ENCODE peak calls at places on chromosomes 13 and 19, in eight cellular contexts. G is nephron progenitor cell; L is tibial nerve; F is dermis microvascular lymphatic vessel endothelial cell; P is stimulated activated CD8-positive, alpha-beta memory T cell treated with anti-CD3 and anti-CD28 coated beads, Interleukin-7, amount 100 ng/mL, for 4 hours; K is left ventricle myocardium inferior; M is frontal cortex; X is amygdala. H is an unnamed sample.

GRCh38 chr13:111153977-111154332 is 38.8 kb downstream of the ARHGEF7 start:
- DNase-seq in G (peak; percentile 71), L (peak; percentile 15), F (no peak), P (no peak), K (peak; percentile 49), M (peak; percentile 42), X (no peak), H (no peak)

GRCh38 chr19:38741670-38742069 is 2.6 kb downstream of the CAPN12 start:
- DNase-seq in G (no peak), L (no peak), F (no peak), P (no peak), K (no peak), M (no peak), X (no peak), H (no peak)

GRCh38 chr13:27796544-27797227 is 4.4 kb downstream of the GSX1 start:
- DNase-seq in G (no peak), L (no peak), F (no peak), P (no peak), K (no peak), M (no peak), X (no peak), H (no peak)

GRCh38 chr13:102651392-102651791 is 43.5 kb downstream of the METTL21C start:
- DNase-seq in G (no peak), L (no peak), F (peak; percentile 11), P (no peak), K (no peak), M (no peak), X (no peak), H (no peak)

GRCh38 chr19:1355258-1355973 is 28.3 kb upstream of the NDUFS7 start:
- DNase-seq in G (no peak), L (no peak), F (no peak), P (no peak), K (no peak), M (no peak), X (peak; percentile 57), H (no peak)

GRCh38 chr13:40779796-40780285 is 8.9 kb upstream of the MRPS31 start:
- DNase-seq in G (no peak), L (no peak), F (no peak), P (no peak), K (no peak), M (no peak), X (no peak), H (no peak)

GRCh38 chr13:59513686-59514085 is 650.0 kb downstream of the DIAPH3 start:
- DNase-seq in G (no peak), L (no peak), F (no peak), P (no peak), K (no peak), M (no peak), X (no peak), H (no peak)

GRCh38 chr13:19794552-19795143 is 11.9 kb upstream of the PSPC1 start:
- DNase-seq in G (no peak), L (no peak), F (no peak), P (no peak), K (no peak), M (no peak), X (no peak), H (no peak)

GRCh38 chr19:7153008-7153407 is 83.5 kb downstream of the ZNF557 start:
- DNase-seq in G (no peak), L (no peak), F (no peak), P (no peak), K (no peak), M (no peak), X (no peak), H (no peak)

GRCh38 chr13:113848020-113848419 is 15.9 kb downstream of the GAS6 start:
- DNase-seq in G (no peak), L (no peak), F (no peak), P (no peak), K (no peak), M (no peak), X (no peak), H (no peak)

GRCh38 chr13:35367586-35367985 is 108.9 kb downstream of the MAB21L1 start:
- DNase-seq in G (no peak), L (no peak), F (no peak), P (no peak), K (no peak), M (no peak), X (no peak), H (no peak)

GRCh38 chr13:104357174-104357573 is 1291.0 kb upstream of the SLC10A2 start:
- DNase-seq in G (no peak), L (no peak), F (no peak), P (no peak), K (no peak), M (no peak), X (no peak), H (peak; percentile 2)

GRCh38 chr19:6062961-6063575 is 47.2 kb downstream of the RFX2 start:
- DNase-seq in G (no peak), L (no peak), F (no peak), P (no peak), K (no peak), M (no peak), X (no peak), H (no peak)